ENCODE peak calls at places on chromosomes 7 and 10, in four cellular contexts. One of them, this sample, is unnamed.

GRCh38 chr7:140403878-140404564 is at the start of gene RAB19:
- DNase-seq in MM.1S: peak; percentile 57
- DNase-seq in CD8-positive, alpha-beta T cell: peak; percentile 41
- DNase-seq in gastrocnemius medialis: no peak
- DNase-seq in this sample: no peak

GRCh38 chr10:20521186-20521585 is 375.9 kb downstream of the NEBL start:
- DNase-seq in MM.1S: no peak
- DNase-seq in CD8-positive, alpha-beta T cell: no peak
- DNase-seq in gastrocnemius medialis: no peak
- DNase-seq in this sample: no peak

GRCh38 chr7:131026297-131027003 is 292.4 kb upstream of the KLF14 start:
- DNase-seq in MM.1S: no peak
- DNase-seq in CD8-positive, alpha-beta T cell: no peak
- DNase-seq in gastrocnemius medialis: no peak
- DNase-seq in this sample: no peak

GRCh38 chr10:94402204-94403033 is at the start of gene TBC1D12:
- DNase-seq in MM.1S: peak; percentile 98
- DNase-seq in CD8-positive, alpha-beta T cell: no peak
- DNase-seq in gastrocnemius medialis: peak; percentile 91
- DNase-seq in this sample: peak; percentile 96

GRCh38 chr10:25627606-25628005 is 306.4 kb upstream of the MYO3A start:
- DNase-seq in MM.1S: no peak
- DNase-seq in CD8-positive, alpha-beta T cell: no peak
- DNase-seq in gastrocnemius medialis: no peak
- DNase-seq in this sample: no peak

GRCh38 chr10:23358357-23358756 is 13.8 kb upstream of the C10orf67 start:
- DNase-seq in MM.1S: no peak
- DNase-seq in CD8-positive, alpha-beta T cell: no peak
- DNase-seq in gastrocnemius medialis: no peak
- DNase-seq in this sample: no peak

GRCh38 chr10:73332379-73332778 is 26.3 kb downstream of the CFAP70 start:
- DNase-seq in MM.1S: no peak
- DNase-seq in CD8-positive, alpha-beta T cell: no peak
- DNase-seq in gastrocnemius medialis: no peak
- DNase-seq in this sample: no peak

GRCh38 chr7:66631471-66631870 is 2.8 kb downstream of the KCTD7 start:
- DNase-seq in MM.1S: peak; percentile 39
- DNase-seq in CD8-positive, alpha-beta T cell: no peak
- DNase-seq in gastrocnemius medialis: no peak
- DNase-seq in this sample: no peak

GRCh38 chr10:29590598-29591415 is 44.0 kb downstream of the SVIL start:
- DNase-seq in MM.1S: peak; percentile 28
- DNase-seq in CD8-positive, alpha-beta T cell: peak; percentile 7
- DNase-seq in gastrocnemius medialis: no peak
- DNase-seq in this sample: no peak

GRCh38 chr10:50992356-50992866 is 81.9 kb upstream of the PRKG1 start:
- DNase-seq in MM.1S: no peak
- DNase-seq in CD8-positive, alpha-beta T cell: no peak
- DNase-seq in gastrocnemius medialis: no peak
- DNase-seq in this sample: no peak

GRCh38 chr10:50991496-50992355 is 82.6 kb upstream of the PRKG1 start:
- DNase-seq in MM.1S: no peak
- DNase-seq in CD8-positive, alpha-beta T cell: no peak
- DNase-seq in gastrocnemius medialis: peak; percentile 74
- DNase-seq in this sample: peak; percentile 72

GRCh38 chr10:50987934-50988333 is 86.4 kb upstream of the PRKG1 start:
- DNase-seq in MM.1S: no peak
- DNase-seq in CD8-positive, alpha-beta T cell: no peak
- DNase-seq in gastrocnemius medialis: no peak
- DNase-seq in this sample: no peak

GRCh38 chr10:50990568-50991495 is 83.5 kb upstream of the PRKG1 start:
- DNase-seq in MM.1S: no peak
- DNase-seq in CD8-positive, alpha-beta T cell: no peak
- DNase-seq in gastrocnemius medialis: peak; percentile 69
- DNase-seq in this sample: peak; percentile 49

DNA sequence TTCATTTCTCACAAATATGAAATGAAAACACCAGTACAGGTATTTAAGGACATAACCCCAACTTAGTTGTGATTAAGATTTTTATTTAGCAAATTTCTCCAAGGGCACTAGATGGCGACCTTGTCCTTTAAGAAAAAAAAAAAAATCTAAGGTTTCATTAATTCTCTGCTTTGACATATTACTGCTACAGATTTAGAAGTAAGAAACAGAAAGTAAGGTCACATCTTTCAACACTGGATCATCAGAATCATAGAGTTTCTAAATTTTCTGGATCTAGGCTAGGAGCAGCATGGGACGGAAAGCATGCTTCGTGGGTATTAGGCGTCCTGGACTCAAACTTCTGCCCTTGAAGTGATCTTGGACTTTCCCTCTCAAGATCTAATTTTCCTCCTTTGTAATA is 85.5 kb upstream of the PRKG1 start:
- DNase-seq in MM.1S: peak; percentile 21
- DNase-seq in CD8-positive, alpha-beta T cell: no peak
- DNase-seq in gastrocnemius medialis: no peak
- DNase-seq in this sample: no peak
- TF ChIP-seq CTCF in MM.1S: peak; percentile 44
- TF ChIP-seq CTCF in CD8-positive, alpha-beta T cell: no peak
- TF ChIP-seq CTCF in gastrocnemius medialis: peak; percentile 16
- TF ChIP-seq CTCF in this sample: peak; percentile 41

GRCh38 chr10:18325889-18326531 is 185.8 kb downstream of the CACNB2 start:
- DNase-seq in MM.1S: no peak
- DNase-seq in CD8-positive, alpha-beta T cell: no peak
- DNase-seq in gastrocnemius medialis: no peak
- DNase-seq in this sample: no peak
- H3K27ac ChIP-seq in MM.1S: no peak overlapping the region
- H3K27ac ChIP-seq in CD8-positive, alpha-beta T cell: no peak overlapping the region
- H3K27ac ChIP-seq in gastrocnemius medialis: no peak overlapping the region
- H3K27ac ChIP-seq in this sample: peak overlapping the region; percentile 27

GRCh38 chr10:80473692-80474596 is 19.8 kb downstream of the TSPAN14 start:
- DNase-seq in MM.1S: no peak
- DNase-seq in CD8-positive, alpha-beta T cell: no peak
- DNase-seq in gastrocnemius medialis: no peak
- DNase-seq in this sample: no peak
- H3K4me3 ChIP-seq in MM.1S: no peak overlapping the region
- H3K4me3 ChIP-seq in CD8-positive, alpha-beta T cell: peak overlapping the region; percentile 33
- H3K4me3 ChIP-seq in gastrocnemius medialis: no peak overlapping the region
- H3K4me3 ChIP-seq in this sample: no peak overlapping the region

DNA sequence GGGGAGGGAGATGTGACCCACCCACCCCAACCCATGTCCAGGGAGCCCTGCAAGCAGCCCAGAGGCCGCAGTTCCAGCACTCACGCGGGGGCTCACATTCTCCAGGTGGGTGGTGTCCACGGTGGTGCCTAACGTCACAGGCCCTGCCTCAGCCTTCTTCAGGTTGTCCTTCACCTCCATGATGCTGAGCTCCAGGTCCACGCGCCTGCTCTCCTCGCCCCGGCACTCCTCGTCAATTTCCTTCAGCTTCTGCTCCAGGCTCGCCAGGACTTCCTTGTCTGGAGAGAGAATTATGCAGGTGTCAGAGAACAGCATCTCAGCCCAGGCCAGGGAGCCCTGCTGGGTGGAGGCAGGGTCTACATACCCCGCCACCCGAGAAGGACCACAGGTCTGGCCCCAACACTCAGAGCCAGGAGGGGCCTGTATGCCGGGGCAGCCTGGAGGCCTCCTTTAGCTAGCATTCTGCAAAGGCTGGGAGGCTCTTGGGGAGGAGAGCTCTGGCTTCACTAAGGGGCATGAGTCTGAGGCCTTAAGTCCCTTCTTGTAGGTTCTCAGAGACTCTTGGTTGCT is 58.2 kb downstream of the VWA2 start:
- DNase-seq in MM.1S: no peak
- DNase-seq in CD8-positive, alpha-beta T cell: no peak
- DNase-seq in gastrocnemius medialis: no peak
- DNase-seq in this sample: no peak
- TF ChIP-seq CTCF in MM.1S: no peak
- TF ChIP-seq CTCF in CD8-positive, alpha-beta T cell: no peak
- TF ChIP-seq CTCF in gastrocnemius medialis: no peak
- TF ChIP-seq CTCF in this sample: no peak

GRCh38 chr7:149404830-149405229 is 56.0 kb downstream of the ZNF777 start:
- DNase-seq in MM.1S: no peak
- DNase-seq in CD8-positive, alpha-beta T cell: no peak
- DNase-seq in gastrocnemius medialis: no peak
- DNase-seq in this sample: no peak
- H3K27ac ChIP-seq in MM.1S: no peak overlapping the region
- H3K27ac ChIP-seq in CD8-positive, alpha-beta T cell: no peak overlapping the region
- H3K27ac ChIP-seq in gastrocnemius medialis: no peak overlapping the region
- H3K27ac ChIP-seq in this sample: no peak overlapping the region

GRCh38 chr10:17562572-17562971 is 54.6 kb downstream of the HACD1 start:
- DNase-seq in MM.1S: no peak
- DNase-seq in CD8-positive, alpha-beta T cell: no peak
- DNase-seq in gastrocnemius medialis: peak; percentile 44
- DNase-seq in this sample: no peak
- H3K4me3 ChIP-seq in MM.1S: no peak overlapping the region
- H3K4me3 ChIP-seq in CD8-positive, alpha-beta T cell: no peak overlapping the region
- H3K4me3 ChIP-seq in gastrocnemius medialis: no peak overlapping the region
- H3K4me3 ChIP-seq in this sample: no peak overlapping the region

GRCh38 chr10:18793951-18794350 is 134.7 kb downstream of the ARL5B start:
- DNase-seq in MM.1S: peak; percentile 40
- DNase-seq in CD8-positive, alpha-beta T cell: no peak
- DNase-seq in gastrocnemius medialis: no peak
- DNase-seq in this sample: no peak
- TF ChIP-seq CTCF in MM.1S: peak; percentile 44
- TF ChIP-seq CTCF in CD8-positive, alpha-beta T cell: no peak
- TF ChIP-seq CTCF in gastrocnemius medialis: no peak
- TF ChIP-seq CTCF in this sample: peak; percentile 44

DNA sequence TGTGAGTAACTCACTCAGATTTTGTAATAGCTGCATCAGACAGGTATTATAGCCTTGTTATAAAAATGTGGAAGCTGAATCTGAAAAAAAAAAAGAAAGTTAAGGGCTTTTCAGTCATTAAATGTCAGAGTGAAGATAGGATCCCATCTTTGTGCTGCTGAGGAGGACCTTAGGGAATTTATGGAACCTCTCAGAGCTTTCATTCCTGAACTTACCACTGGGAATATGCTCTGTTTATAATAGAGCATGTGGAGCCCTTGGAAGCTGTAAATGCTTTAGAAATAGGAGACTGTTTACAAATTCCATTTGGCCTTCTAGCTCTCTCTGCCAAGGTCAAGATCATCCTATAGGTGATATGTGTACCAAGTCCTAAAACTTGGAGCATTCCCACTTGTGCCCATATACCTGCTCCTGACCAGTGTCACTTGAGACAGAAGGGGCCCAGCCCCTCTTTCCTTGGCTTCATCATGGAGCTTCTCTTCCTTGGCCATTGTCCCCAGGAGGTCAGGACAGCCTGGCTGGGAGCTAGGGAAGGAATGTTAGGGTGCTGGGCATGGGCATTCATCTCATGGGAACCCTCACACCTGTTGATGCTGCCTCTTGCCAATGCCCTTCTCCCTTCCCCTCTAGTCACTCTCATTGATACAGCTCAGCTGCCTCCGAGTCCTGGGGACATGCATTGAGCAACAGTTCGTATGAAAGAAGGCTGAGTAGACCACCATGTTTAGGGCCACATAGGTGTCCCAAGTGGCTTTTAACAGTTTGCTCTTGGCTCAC is 105.3 kb downstream of the LRRC18 start:
- DNase-seq in MM.1S: no peak
- DNase-seq in CD8-positive, alpha-beta T cell: no peak
- DNase-seq in gastrocnemius medialis: no peak
- DNase-seq in this sample: no peak
- H3K27ac ChIP-seq in MM.1S: no peak overlapping the region
- H3K27ac ChIP-seq in CD8-positive, alpha-beta T cell: no peak overlapping the region
- H3K27ac ChIP-seq in gastrocnemius medialis: no peak overlapping the region
- H3K27ac ChIP-seq in this sample: peak overlapping the region; percentile 31

DNA sequence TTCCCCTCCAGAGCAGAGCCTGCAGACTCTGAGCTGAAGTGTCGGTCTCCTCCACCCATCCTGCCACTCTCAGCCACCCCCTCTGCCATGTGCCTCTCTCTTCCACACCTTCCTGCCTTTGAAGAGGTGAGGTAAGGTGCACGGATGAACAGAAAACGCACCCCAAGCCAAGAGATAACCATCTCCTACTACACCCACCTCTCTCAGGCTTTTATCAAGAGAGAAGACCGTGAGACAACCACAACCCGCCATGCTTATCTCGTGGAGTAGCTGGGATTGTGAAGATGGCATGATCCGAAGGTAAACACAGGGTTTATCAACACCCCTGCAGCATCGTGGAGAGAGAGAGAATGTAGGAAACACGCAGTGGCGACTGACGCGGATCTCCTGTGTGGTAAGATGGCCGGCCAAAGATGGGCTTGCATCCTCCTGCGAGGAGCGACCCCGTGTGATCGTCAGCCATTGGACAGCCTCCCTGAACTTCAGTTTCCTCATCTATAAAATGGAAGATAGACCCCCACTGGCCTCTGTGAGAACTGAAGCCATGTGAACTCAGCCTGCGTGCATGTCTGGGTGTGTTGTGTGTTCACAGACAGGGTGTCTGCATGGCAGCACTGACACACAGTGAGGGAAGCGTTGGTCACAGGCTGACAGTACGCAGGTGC is 219.0 kb downstream of the DIP2C start:
- DNase-seq in MM.1S: no peak
- DNase-seq in CD8-positive, alpha-beta T cell: peak; percentile 31
- DNase-seq in gastrocnemius medialis: no peak
- DNase-seq in this sample: no peak
- H3K4me3 ChIP-seq in MM.1S: no peak overlapping the region
- H3K4me3 ChIP-seq in CD8-positive, alpha-beta T cell: peak overlapping the region; percentile 2
- H3K4me3 ChIP-seq in gastrocnemius medialis: no peak overlapping the region
- H3K4me3 ChIP-seq in this sample: no peak overlapping the region